ENCODE peak calls at places on chromosome 4, in eight cellular contexts. One of them, this sample, is unnamed.

GRCh38 chr4:56424697-56425514 is 10.5 kb downstream of the PPAT start:
- DNase-seq in breast epithelium: no peak
- DNase-seq in right atrium auricular region: no peak
- DNase-seq in colonic mucosa: peak; percentile 44
- DNase-seq in astrocyte: no peak
- DNase-seq in SJSA1: peak; percentile 26
- DNase-seq in hepatocyte: peak; percentile 54
- DNase-seq in neuronal stem cell: no peak
- DNase-seq in this sample: no peak

GRCh38 chr4:86048426-86048825 is 311.4 kb downstream of the MAPK10 start:
- DNase-seq in neuronal stem cell: no peak
- DNase-seq in SJSA1: no peak
- DNase-seq in hepatocyte: no peak
- DNase-seq in right atrium auricular region: no peak
- DNase-seq in breast epithelium: no peak
- DNase-seq in colonic mucosa: no peak
- DNase-seq in astrocyte: peak; percentile 49
- DNase-seq in this sample: no peak

GRCh38 chr4:104860227-104861123 is 286.2 kb upstream of the TET2 start:
- DNase-seq in colonic mucosa: peak; percentile 69
- DNase-seq in right atrium auricular region: peak; percentile 63
- DNase-seq in astrocyte: peak; percentile 43
- DNase-seq in neuronal stem cell: peak; percentile 79
- DNase-seq in SJSA1: peak; percentile 49
- DNase-seq in hepatocyte: peak; percentile 82
- DNase-seq in breast epithelium: no peak
- DNase-seq in this sample: peak; percentile 64

GRCh38 chr4:137532869-137533236 is 559 bp upstream of the PCDH18 start:
- DNase-seq in right atrium auricular region: no peak
- DNase-seq in neuronal stem cell: no peak
- DNase-seq in colonic mucosa: no peak
- DNase-seq in breast epithelium: no peak
- DNase-seq in astrocyte: peak; percentile 23
- DNase-seq in SJSA1: peak; percentile 50
- DNase-seq in hepatocyte: no peak
- DNase-seq in this sample: no peak

GRCh38 chr4:6939761-6940743 is 30.4 kb downstream of the TBC1D14 start:
- DNase-seq in SJSA1: no peak
- DNase-seq in astrocyte: no peak
- DNase-seq in hepatocyte: no peak
- DNase-seq in neuronal stem cell: no peak
- DNase-seq in colonic mucosa: no peak
- DNase-seq in right atrium auricular region: no peak
- DNase-seq in breast epithelium: no peak
- DNase-seq in this sample: no peak

GRCh38 chr4:167020410-167020809 is 213.9 kb downstream of the SPOCK3 start:
- DNase-seq in neuronal stem cell: no peak
- DNase-seq in hepatocyte: peak; percentile 10
- DNase-seq in SJSA1: no peak
- DNase-seq in colonic mucosa: no peak
- DNase-seq in astrocyte: no peak
- DNase-seq in breast epithelium: no peak
- DNase-seq in right atrium auricular region: no peak
- DNase-seq in this sample: no peak

GRCh38 chr4:5753766-5754528 is 42.9 kb downstream of the EVC start:
- DNase-seq in breast epithelium: no peak
- DNase-seq in SJSA1: peak; percentile 20
- DNase-seq in neuronal stem cell: no peak
- DNase-seq in astrocyte: peak; percentile 89
- DNase-seq in right atrium auricular region: peak; percentile 51
- DNase-seq in colonic mucosa: peak; percentile 7
- DNase-seq in hepatocyte: peak; percentile 19
- DNase-seq in this sample: peak; percentile 46

GRCh38 chr4:99857302-99857701 is 36.9 kb downstream of the LAMTOR3 start:
- DNase-seq in astrocyte: no peak
- DNase-seq in right atrium auricular region: no peak
- DNase-seq in colonic mucosa: no peak
- DNase-seq in neuronal stem cell: no peak
- DNase-seq in hepatocyte: no peak
- DNase-seq in breast epithelium: no peak
- DNase-seq in SJSA1: no peak
- DNase-seq in this sample: no peak

GRCh38 chr4:179586460-179586859 is 2144.2 kb upstream of the AGA start:
- DNase-seq in hepatocyte: no peak
- DNase-seq in astrocyte: peak; percentile 33
- DNase-seq in right atrium auricular region: no peak
- DNase-seq in breast epithelium: no peak
- DNase-seq in SJSA1: no peak
- DNase-seq in neuronal stem cell: no peak
- DNase-seq in colonic mucosa: no peak
- DNase-seq in this sample: no peak

GRCh38 chr4:87266986-87267385 is 46.6 kb upstream of the KLHL8 start:
- DNase-seq in colonic mucosa: no peak
- DNase-seq in astrocyte: no peak
- DNase-seq in SJSA1: no peak
- DNase-seq in right atrium auricular region: no peak
- DNase-seq in neuronal stem cell: no peak
- DNase-seq in hepatocyte: no peak
- DNase-seq in breast epithelium: no peak
- DNase-seq in this sample: no peak

GRCh38 chr4:6328526-6328925 is 58.9 kb downstream of the WFS1 start:
- DNase-seq in astrocyte: no peak
- DNase-seq in SJSA1: no peak
- DNase-seq in breast epithelium: no peak
- DNase-seq in right atrium auricular region: no peak
- DNase-seq in colonic mucosa: no peak
- DNase-seq in neuronal stem cell: no peak
- DNase-seq in hepatocyte: no peak
- DNase-seq in this sample: no peak

GRCh38 chr4:107034091-107034698 is 1.9 kb downstream of the DKK2 start:
- DNase-seq in breast epithelium: no peak
- DNase-seq in right atrium auricular region: peak; percentile 60
- DNase-seq in SJSA1: peak; percentile 77
- DNase-seq in astrocyte: peak; percentile 25
- DNase-seq in neuronal stem cell: peak; percentile 64
- DNase-seq in hepatocyte: peak; percentile 75
- DNase-seq in colonic mucosa: no peak
- DNase-seq in this sample: no peak

GRCh38 chr4:94871644-94872305 is 114.0 kb downstream of the BMPR1B start:
- DNase-seq in right atrium auricular region: no peak
- DNase-seq in SJSA1: no peak
- DNase-seq in breast epithelium: no peak
- DNase-seq in colonic mucosa: no peak
- DNase-seq in astrocyte: no peak
- DNase-seq in hepatocyte: no peak
- DNase-seq in neuronal stem cell: no peak
- DNase-seq in this sample: no peak

GRCh38 chr4:181971411-181971810 is 271.8 kb upstream of the TENM3 start:
- DNase-seq in astrocyte: peak; percentile 68
- DNase-seq in breast epithelium: no peak
- DNase-seq in hepatocyte: no peak
- DNase-seq in colonic mucosa: no peak
- DNase-seq in neuronal stem cell: no peak
- DNase-seq in right atrium auricular region: no peak
- DNase-seq in SJSA1: no peak
- DNase-seq in this sample: no peak

GRCh38 chr4:165678236-165678960 is 194.6 kb upstream of the TLL1 start:
- DNase-seq in colonic mucosa: no peak
- DNase-seq in neuronal stem cell: no peak
- DNase-seq in right atrium auricular region: no peak
- DNase-seq in hepatocyte: no peak
- DNase-seq in SJSA1: no peak
- DNase-seq in astrocyte: no peak
- DNase-seq in breast epithelium: no peak
- DNase-seq in this sample: no peak

GRCh38 chr4:175703956-175704600 is 108.0 kb downstream of the GPM6A start:
- DNase-seq in hepatocyte: no peak
- DNase-seq in neuronal stem cell: no peak
- DNase-seq in colonic mucosa: no peak
- DNase-seq in right atrium auricular region: no peak
- DNase-seq in astrocyte: no peak
- DNase-seq in breast epithelium: no peak
- DNase-seq in SJSA1: no peak
- DNase-seq in this sample: no peak

GRCh38 chr4:68617003-68617698 is 41.0 kb upstream of the UGT2B17 start:
- DNase-seq in breast epithelium: no peak
- DNase-seq in astrocyte: no peak
- DNase-seq in colonic mucosa: no peak
- DNase-seq in SJSA1: no peak
- DNase-seq in neuronal stem cell: no peak
- DNase-seq in right atrium auricular region: no peak
- DNase-seq in hepatocyte: no peak
- DNase-seq in this sample: no peak

GRCh38 chr4:106333186-106333585 is 16.8 kb downstream of the AIMP1 start:
- DNase-seq in right atrium auricular region: no peak
- DNase-seq in SJSA1: no peak
- DNase-seq in neuronal stem cell: no peak
- DNase-seq in colonic mucosa: no peak
- DNase-seq in hepatocyte: no peak
- DNase-seq in breast epithelium: no peak
- DNase-seq in astrocyte: no peak
- DNase-seq in this sample: no peak

GRCh38 chr4:87150498-87151261 is 69.7 kb downstream of the KLHL8 start:
- DNase-seq in breast epithelium: no peak
- DNase-seq in SJSA1: peak; percentile 74
- DNase-seq in hepatocyte: peak; percentile 85
- DNase-seq in right atrium auricular region: no peak
- DNase-seq in astrocyte: peak; percentile 36
- DNase-seq in neuronal stem cell: peak; percentile 72
- DNase-seq in colonic mucosa: peak; percentile 86
- DNase-seq in this sample: peak; percentile 57

GRCh38 chr4:37389967-37390580 is 145.5 kb downstream of the NWD2 start:
- DNase-seq in hepatocyte: peak; percentile 80
- DNase-seq in breast epithelium: no peak
- DNase-seq in SJSA1: peak; percentile 4
- DNase-seq in astrocyte: peak; percentile 12
- DNase-seq in colonic mucosa: peak; percentile 65
- DNase-seq in neuronal stem cell: peak; percentile 31
- DNase-seq in right atrium auricular region: no peak
- DNase-seq in this sample: peak; percentile 32

GRCh38 chr4:121380448-121381147 is at the start of gene QRFPR:
- DNase-seq in neuronal stem cell: peak; percentile 29
- DNase-seq in SJSA1: no peak
- DNase-seq in hepatocyte: peak; percentile 15
- DNase-seq in right atrium auricular region: no peak
- DNase-seq in astrocyte: no peak
- DNase-seq in colonic mucosa: no peak
- DNase-seq in breast epithelium: no peak
- DNase-seq in this sample: no peak

DNA sequence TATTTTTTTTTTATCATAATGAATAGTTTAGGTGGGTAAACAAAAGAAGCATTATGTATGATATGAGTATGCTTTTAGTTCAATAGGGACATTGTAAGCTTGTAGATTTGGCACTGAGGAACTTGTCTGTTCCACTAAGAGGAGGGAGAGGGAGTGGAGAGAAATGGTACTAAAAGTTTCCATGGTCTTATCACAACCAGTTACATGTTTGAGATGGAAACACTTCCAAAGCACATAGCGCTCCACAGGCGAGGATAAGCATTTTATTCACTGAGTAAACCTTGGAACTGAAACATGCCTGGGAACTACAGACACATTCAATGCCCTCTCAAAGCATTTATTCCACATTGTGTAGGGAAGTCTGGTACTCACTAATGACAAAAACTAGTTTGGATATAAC is 15.5 kb downstream of the MYOZ2 start:
- DNase-seq in breast epithelium: no peak
- DNase-seq in right atrium auricular region: no peak
- DNase-seq in neuronal stem cell: no peak
- DNase-seq in colonic mucosa: no peak
- DNase-seq in astrocyte: no peak
- DNase-seq in hepatocyte: no peak
- DNase-seq in SJSA1: no peak
- DNase-seq in this sample: no peak
- H3K9me3 ChIP-seq in breast epithelium: no peaks in the 10 kb centered on the region
- H3K9me3 ChIP-seq in right atrium auricular region: no peaks in the 10 kb centered on the region
- H3K9me3 ChIP-seq in neuronal stem cell: no peaks in the 10 kb centered on the region
- H3K9me3 ChIP-seq in colonic mucosa: no peaks in the 10 kb centered on the region
- H3K9me3 ChIP-seq in astrocyte: no peaks in the 10 kb centered on the region
- H3K9me3 ChIP-seq in hepatocyte: no peaks in the 10 kb centered on the region
- H3K9me3 ChIP-seq in SJSA1: no peaks in the 10 kb centered on the region
- H3K9me3 ChIP-seq in this sample: no peaks in the 10 kb centered on the region

DNA sequence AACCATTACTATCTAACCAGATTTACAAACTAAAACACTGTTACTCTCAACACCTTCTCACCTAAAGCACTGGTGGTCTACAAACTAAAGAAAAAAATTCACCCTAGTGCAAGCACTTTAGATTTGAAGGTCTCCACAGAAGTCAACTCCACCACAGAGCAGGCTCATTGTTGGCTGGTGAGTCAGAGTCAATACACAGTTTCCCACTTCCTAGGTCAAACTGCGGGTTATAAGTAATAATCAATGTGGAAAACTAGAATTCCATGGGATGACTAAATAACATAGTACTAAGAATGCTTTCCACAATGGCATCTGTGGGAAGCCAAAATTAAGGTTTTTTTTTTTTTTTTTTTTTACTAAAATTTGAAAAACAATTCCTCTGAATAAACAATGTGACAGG is 191.8 kb downstream of the PDGFC start:
- DNase-seq in breast epithelium: no peak
- DNase-seq in astrocyte: peak; percentile 98
- DNase-seq in hepatocyte: no peak
- DNase-seq in right atrium auricular region: no peak
- DNase-seq in neuronal stem cell: no peak
- DNase-seq in SJSA1: peak; percentile 70
- DNase-seq in colonic mucosa: no peak
- DNase-seq in this sample: no peak
- H3K27ac ChIP-seq in breast epithelium: no peak overlapping the region
- H3K27ac ChIP-seq in astrocyte: peak overlapping the region; percentile 88
- H3K27ac ChIP-seq in hepatocyte: peak overlapping the region; percentile 41
- H3K27ac ChIP-seq in right atrium auricular region: no peak overlapping the region
- H3K27ac ChIP-seq in neuronal stem cell: no peak overlapping the region
- H3K27ac ChIP-seq in SJSA1: peak overlapping the region; percentile 50
- H3K27ac ChIP-seq in colonic mucosa: no peak overlapping the region
- H3K27ac ChIP-seq in this sample: no peak overlapping the region

DNA sequence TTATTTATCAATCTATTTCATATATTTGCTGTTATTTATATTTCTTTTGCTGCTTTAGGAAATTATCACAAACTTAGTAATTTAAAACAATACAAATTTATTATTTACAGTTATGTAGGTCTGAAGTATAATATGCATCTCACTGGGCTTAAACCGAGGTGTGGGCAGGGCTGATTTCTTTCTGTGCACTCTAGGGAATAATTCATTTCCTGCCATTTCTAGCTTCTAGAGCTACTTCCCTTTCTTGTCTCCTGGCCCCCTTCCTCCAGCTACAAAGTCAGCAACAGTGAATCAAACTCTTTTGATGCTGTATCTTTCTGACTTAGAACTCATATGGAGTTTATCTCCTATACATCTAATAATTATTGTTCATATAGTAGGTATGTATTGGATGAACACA is 303.5 kb upstream of the ARSJ start:
- DNase-seq in astrocyte: no peak
- DNase-seq in right atrium auricular region: no peak
- DNase-seq in hepatocyte: no peak
- DNase-seq in neuronal stem cell: no peak
- DNase-seq in colonic mucosa: no peak
- DNase-seq in breast epithelium: no peak
- DNase-seq in SJSA1: no peak
- DNase-seq in this sample: no peak
- H3K4me1 ChIP-seq in astrocyte: peaks cover 34% of the 10 kb centered on the region
- H3K4me1 ChIP-seq in right atrium auricular region: no peaks in the 10 kb centered on the region
- H3K4me1 ChIP-seq in hepatocyte: no peaks in the 10 kb centered on the region
- H3K4me1 ChIP-seq in neuronal stem cell: no peaks in the 10 kb centered on the region
- H3K4me1 ChIP-seq in colonic mucosa: no peaks in the 10 kb centered on the region
- H3K4me1 ChIP-seq in breast epithelium: no peaks in the 10 kb centered on the region
- H3K4me1 ChIP-seq in SJSA1: peaks cover 21% of the 10 kb centered on the region
- H3K4me1 ChIP-seq in this sample: no peaks in the 10 kb centered on the region

GRCh38 chr4:252065-252601 is 53.1 kb downstream of the ZNF732 start:
- DNase-seq in breast epithelium: no peak
- DNase-seq in right atrium auricular region: no peak
- DNase-seq in hepatocyte: no peak
- DNase-seq in SJSA1: no peak
- DNase-seq in colonic mucosa: no peak
- DNase-seq in astrocyte: no peak
- DNase-seq in neuronal stem cell: no peak
- DNase-seq in this sample: no peak
- H3K9me3 ChIP-seq in breast epithelium: peaks cover 41% of the 10 kb centered on the region
- H3K9me3 ChIP-seq in right atrium auricular region: peaks cover 98% of the 10 kb centered on the region
- H3K9me3 ChIP-seq in hepatocyte: peaks cover 22% of the 10 kb centered on the region
- H3K9me3 ChIP-seq in SJSA1: no peaks in the 10 kb centered on the region
- H3K9me3 ChIP-seq in colonic mucosa: peaks cover 5% of the 10 kb centered on the region
- H3K9me3 ChIP-seq in astrocyte: peaks cover 26% of the 10 kb centered on the region
- H3K9me3 ChIP-seq in neuronal stem cell: peaks cover 19% of the 10 kb centered on the region
- H3K9me3 ChIP-seq in this sample: peaks cover 34% of the 10 kb centered on the region

This sample was measured in Panc1.